ENCODE peak calls at places on chromosomes 4 and X, in six cellular contexts. C is Calu3; U is CD4-positive, alpha-beta T cell; V is CD14-positive monocyte; D is HFF-Myc; O is dorsolateral prefrontal cortex. F is an unnamed sample.

GRCh38 chr4:15182600-15183222 is 180.4 kb downstream of the CPEB2 start:
- DNase-seq in O (no peak), C (no peak), D (no peak), U (no peak), V (no peak), F (no peak)

GRCh38 chr4:1315838-1316536 is 26.3 kb downstream of the MAEA start:
- DNase-seq in V (no peak), O (no peak), U (no peak), D (no peak), C (no peak), F (no peak)

GRCh38 chr4:177455591-177455990 is 13.4 kb upstream of the AGA start:
- DNase-seq in V (no peak), D (no peak), U (no peak), C (no peak), O (no peak), F (no peak)

GRCh38 chr4:125522992-125523391 is 208.2 kb downstream of the FAT4 start:
- DNase-seq in V (no peak), C (no peak), D (no peak), O (no peak), U (no peak), F (no peak)

GRCh38 chr4:123127865-123128264 is 205.5 kb upstream of the NUDT6 start:
- DNase-seq in C (no peak), V (no peak), O (no peak), U (no peak), D (no peak), F (no peak)

GRCh38 chr4:146379744-146380143 is 142.0 kb downstream of the SLC10A7 start:
- DNase-seq in D (no peak), C (peak; percentile 3), O (no peak), V (no peak), U (no peak), F (no peak)

GRCh38 chr4:45438047-45438446 is 685.8 kb downstream of the GABRG1 start:
- DNase-seq in C (no peak), O (no peak), D (no peak), U (no peak), V (no peak), F (no peak)

GRCh38 chrX:121389976-121390709 is 342.7 kb downstream of the GLUD2 start:
- DNase-seq in O (no peak), C (peak; percentile 45), U (no peak), D (no peak), V (no peak), F (no peak)

GRCh38 chr4:37627263-37627662 is 58.9 kb downstream of the RELL1 start:
- DNase-seq in O (no peak), U (no peak), V (no peak), C (no peak), D (no peak), F (no peak)

GRCh38 chrX:107676559-107677378 is 48.5 kb downstream of the PRPS1 start:
- DNase-seq in U (no peak), D (peak; percentile 78), V (peak; percentile 59), O (peak; percentile 42), C (peak; percentile 90), F (peak; percentile 49)

GRCh38 chr4:41709844-41710481 is 38.6 kb downstream of the PHOX2B start:
- DNase-seq in D (peak; percentile 77), C (no peak), O (no peak), V (no peak), U (no peak), F (no peak)

GRCh38 chr4:10965196-10965595 is 280.6 kb upstream of the CLNK start:
- DNase-seq in C (no peak), D (no peak), U (no peak), V (no peak), O (no peak), F (no peak)

GRCh38 chr4:48254381-48255072 is 15.1 kb downstream of the TEC start:
- DNase-seq in D (no peak), O (no peak), V (no peak), C (no peak), U (no peak), F (no peak)

GRCh38 chrX:69163936-69164741 is 1.1 kb downstream of the PJA1 start:
- DNase-seq in O (no peak), U (peak; percentile 41), D (no peak), V (no peak), C (no peak), F (peak; percentile 25)

GRCh38 chr4:38968668-38969067 is 63.5 kb downstream of the TMEM156 start:
- DNase-seq in O (no peak), V (no peak), D (no peak), U (no peak), C (no peak), F (no peak)

GRCh38 chrX:129833153-129834004 is 10.3 kb downstream of the ZDHHC9 start:
- DNase-seq in U (no peak), O (peak; percentile 58), D (no peak), V (no peak), C (no peak), F (no peak)

GRCh38 chr4:102541708-102542107 is 40.5 kb downstream of the NFKB1 start:
- DNase-seq in U (no peak), D (no peak), C (no peak), O (peak; percentile 23), V (no peak), F (no peak)

GRCh38 chr4:95170176-95170575 is 378.6 kb downstream of the UNC5C start:
- DNase-seq in C (no peak), V (no peak), U (no peak), D (no peak), O (peak; percentile 65), F (no peak)

GRCh38 chr4:47662975-47663374 is 174.9 kb downstream of the CORIN start:
- DNase-seq in O (no peak), C (peak; percentile 7), U (no peak), D (no peak), V (no peak), F (no peak)

GRCh38 chrX:120517936-120518335 is 42.8 kb downstream of the CUL4B start:
- DNase-seq in C (peak; percentile 28), V (no peak), U (no peak), D (no peak), O (no peak), F (no peak)

GRCh38 chr4:155060419-155060818 is 148.0 kb upstream of the NPY2R start:
- DNase-seq in U (no peak), D (no peak), C (no peak), V (no peak), O (no peak), F (no peak)

GRCh38 chr4:123816462-123816861 is 419.9 kb downstream of the SPRY1 start:
- DNase-seq in O (no peak), D (peak; percentile 43), V (no peak), C (no peak), U (no peak), F (no peak)

GRCh38 chr4:54872246-54872645 is 214.5 kb downstream of the KIT start:
- DNase-seq in D (no peak), C (no peak), V (no peak), U (no peak), O (no peak), F (no peak)

GRCh38 chr4:148984951-148985350 is 542.7 kb upstream of the NR3C2 start:
- DNase-seq in V (no peak), C (no peak), O (no peak), U (no peak), D (no peak), F (no peak)

GRCh38 chr4:80611366-80611765 is 275.8 kb downstream of the CFAP299 start:
- DNase-seq in C (no peak), V (no peak), O (no peak), D (no peak), U (no peak), F (no peak)
- TF ChIP-seq CTCF in C (no peak), V (no peak), O (no peak), D (no peak), U (no peak), F (no peak)

GRCh38 chr4:163673848-163674702 is 179.6 kb downstream of the TMA16 start:
- DNase-seq in V (no peak), O (no peak), D (no peak), U (no peak), C (no peak), F (no peak)

GRCh38 chr4:163672751-163673150 is 178.3 kb downstream of the TMA16 start:
- DNase-seq in C (no peak), V (no peak), D (no peak), O (no peak), U (no peak), F (no peak)
- TF ChIP-seq CTCF in C (no peak), V (no peak), D (no peak), O (no peak), U (no peak), F (no peak)

DNA sequence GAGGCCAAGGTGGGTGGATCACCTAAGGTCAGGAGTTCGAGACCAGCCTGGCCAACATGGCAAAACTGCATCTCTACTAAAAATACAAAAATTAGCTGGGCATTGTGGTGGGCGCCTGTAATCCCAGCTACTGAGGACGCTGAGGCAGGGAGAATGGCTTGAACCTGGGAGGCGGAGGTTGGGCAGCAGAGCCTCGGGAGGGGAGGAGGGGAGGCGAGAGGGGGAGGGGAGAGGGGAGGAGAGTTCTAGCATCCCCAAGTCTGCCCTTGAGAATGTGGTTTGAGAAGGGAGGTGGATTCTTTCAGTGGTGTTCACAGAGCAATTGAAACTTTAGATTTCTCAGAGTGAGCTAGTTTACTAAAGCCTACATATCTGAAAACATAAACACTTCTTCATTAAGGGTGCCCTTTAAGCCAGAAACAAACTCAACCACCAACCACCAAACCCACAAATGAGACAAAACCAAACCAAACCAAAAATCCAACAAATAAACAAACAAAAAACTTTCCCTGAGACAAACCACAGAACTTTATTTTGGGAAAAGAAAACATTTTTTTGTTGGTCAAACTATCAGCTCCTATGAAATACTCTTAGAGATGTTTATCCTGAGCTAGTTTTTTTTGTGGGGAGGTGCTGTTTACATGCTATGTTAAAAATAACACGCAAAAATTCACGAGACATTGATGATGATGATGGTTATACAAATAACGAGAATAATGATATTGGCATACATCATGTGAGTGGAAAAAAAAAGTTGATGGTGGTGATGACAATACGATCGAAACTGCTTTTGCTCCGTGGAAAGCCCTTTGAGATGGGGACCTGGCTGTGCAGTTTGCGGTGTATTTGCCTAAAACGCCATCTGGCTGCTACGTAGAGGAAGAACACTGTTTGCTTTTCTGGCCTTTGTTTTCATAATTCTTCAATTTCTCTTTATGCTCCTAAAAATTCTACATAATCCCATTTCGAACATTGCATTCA is 98.2 kb upstream of the PRKX start:
- DNase-seq in U (peak; percentile 40), C (peak; percentile 12), V (no peak), D (no peak), O (peak; percentile 48), F (no peak)
- TF ChIP-seq CTCF in U (peak; percentile 61), C (peak; percentile 41), V (peak; percentile 56), D (peak; percentile 32), O (peak; percentile 88), F (no peak)

GRCh38 chrX:110401142-110401541 is 42.5 kb downstream of the RTL9 start:
- DNase-seq in D (no peak), U (no peak), V (no peak), O (no peak), C (no peak), F (no peak)
- TF ChIP-seq CTCF in D (no peak), U (no peak), V (no peak), O (no peak), C (no peak), F (no peak)